ENCODE peak calls at places on chromosomes 7 and 10, in eight cellular contexts. J is T-helper 2 cell, W is cardiac fibroblast, Y is EL, C is NCI-H446, Q is Daoy, T is AG10803, O is ecto neural progenitor cell. K is an unnamed sample.

GRCh38 chr7:20304366-20304765 is 26.3 kb upstream of the ITGB8 start:
- DNase-seq in Y (no peak), C (no peak), J (no peak), O (no peak), Q (no peak), T (no peak), W (no peak), K (no peak)

GRCh38 chr10:5631936-5632335 is 34.5 kb downstream of the ASB13 start:
- DNase-seq in J (no peak), T (peak), C (no peak), O (no peak), Q (no peak), W (no peak), Y (no peak), K (no peak)

GRCh38 chr7:78017621-78018100 is 219.1 kb downstream of the PHTF2 start:
- DNase-seq in Q (no peak), W (no peak), Y (no peak), O (no peak), C (no peak), J (no peak), T (no peak), K (no peak)

GRCh38 chr10:26214004-26214403 is 2.6 kb upstream of the GAD2 start:
- DNase-seq in Y (no peak), W (no peak), J (no peak), O (no peak), C (no peak), Q (no peak), T (no peak), K (no peak)

GRCh38 chr7:137169282-137169698 is 174.2 kb downstream of the PTN start:
- DNase-seq in T (peak), J (no peak), Q (peak), C (peak), O (peak), W (peak), Y (peak), K (no peak)

GRCh38 chr10:69318997-69319727 is 40.9 kb downstream of the HK1 start:
- DNase-seq in J (peak), T (peak), O (peak), C (no peak), W (peak), Q (peak), Y (peak), K (peak)

GRCh38 chr7:140977351-140978140 is 37.2 kb downstream of the MRPS33 start:
- DNase-seq in C (no peak), T (no peak), W (no peak), O (no peak), Q (no peak), Y (no peak), J (no peak), K (no peak)

GRCh38 chr10:91745086-91745831 is 53.0 kb upstream of the TNKS2 start:
- DNase-seq in T (peak), W (peak), O (peak), Q (peak), Y (peak), J (no peak), C (no peak), K (no peak)

GRCh38 chr7:93629291-93629801 is 54.8 kb upstream of the CALCR start:
- DNase-seq in T (no peak), O (no peak), W (no peak), C (no peak), Y (no peak), Q (no peak), J (no peak), K (no peak)

GRCh38 chr7:50793115-50793946 is 10.6 kb upstream of the GRB10 start:
- DNase-seq in W (peak), O (peak), C (no peak), J (no peak), Y (peak), Q (peak), T (peak), K (no peak)

GRCh38 chr7:50865450-50865849 is 82.8 kb upstream of the GRB10 start:
- DNase-seq in Q (no peak), Y (no peak), O (no peak), J (no peak), C (no peak), T (no peak), W (no peak), K (no peak)

GRCh38 chr10:99467236-99467999 is 37.0 kb upstream of the GOT1 start:
- DNase-seq in J (no peak), Y (peak), Q (peak), O (no peak), T (no peak), C (no peak), W (peak), K (no peak)

GRCh38 chr10:118243907-118244306 is 98.2 kb downstream of the FAM204A start:
- DNase-seq in J (no peak), T (no peak), Q (no peak), C (no peak), W (no peak), O (no peak), Y (no peak), K (no peak)

GRCh38 chr7:2754086-2754485 is 66.1 kb downstream of the AMZ1 start:
- DNase-seq in Q (no peak), Y (no peak), J (no peak), C (no peak), O (no peak), T (no peak), W (peak), K (no peak)

GRCh38 chr7:106978425-106979386 is 65.8 kb upstream of the PRKAR2B start:
- DNase-seq in J (no peak), O (no peak), Q (no peak), T (no peak), W (no peak), Y (no peak), C (no peak), K (no peak)

GRCh38 chr10:44908071-44908709 is 2.9 kb upstream of the TMEM72 start:
- DNase-seq in J (no peak), Q (peak), Y (peak), T (peak), O (peak), C (no peak), W (peak), K (no peak)

GRCh38 chr7:24923172-24923865 is 56.7 kb downstream of the OSBPL3 start:
- DNase-seq in C (no peak), Q (no peak), O (no peak), T (no peak), J (no peak), Y (no peak), W (no peak), K (no peak)

GRCh38 chr10:24723386-24723787 is 300 bp downstream of the ARHGAP21 start:
- DNase-seq in Q (peak), O (peak), J (peak), W (peak), T (peak), C (no peak), Y (peak), K (no peak)

GRCh38 chr7:2821842-2822507 is 22.1 kb downstream of the GNA12 start:
- DNase-seq in W (peak), T (peak), C (no peak), Q (peak), O (no peak), J (no peak), Y (peak), K (no peak)

GRCh38 chr7:2553831-2554581 is 1.3 kb downstream of the BRAT1 start:
- DNase-seq in C (no peak), W (no peak), J (no peak), Y (no peak), O (peak), Q (no peak), T (no peak), K (no peak)

GRCh38 chr10:68756766-68757165 is 35.7 kb downstream of the CCAR1 start:
- DNase-seq in W (no peak), T (peak), O (no peak), Q (no peak), C (no peak), Y (no peak), J (no peak), K (no peak)

GRCh38 chr10:88115968-88116367 is 252.5 kb downstream of the PTEN start:
- DNase-seq in T (peak), J (no peak), Y (peak), W (peak), Q (peak), C (no peak), O (no peak), K (no peak)

GRCh38 chr7:34026481-34027225 is 121.3 kb downstream of the BMPER start:
- DNase-seq in W (no peak), J (no peak), O (no peak), Q (no peak), T (no peak), C (no peak), Y (no peak), K (no peak)

GRCh38 chr10:122307669-122308486 is 36.8 kb downstream of the BTBD16 start:
- DNase-seq in W (peak), C (peak), Q (peak), O (no peak), T (peak), J (no peak), Y (peak), K (no peak)

K was measured in effector CD4-positive, alpha-beta T cell.